ENCODE peak calls at places on chromosomes 6 and 20, in five cellular contexts. One of them, this sample, is unnamed.
A peak's percentile ranks its signal among the peaks of the same experiment; 100 is the strongest.

GRCh38 chr20:17644451-17644850 is 37.6 kb downstream of the RRBP1 start:
- DNase-seq in fibroblast of pulmonary artery: no peak
- DNase-seq in tibial nerve: no peak
- DNase-seq in psoas muscle: peak; percentile 78
- DNase-seq in AG04449: no peak
- DNase-seq in this sample: no peak

GRCh38 chr20:50932016-50932338 is 740 bp upstream of the ADNP start:
- DNase-seq in psoas muscle: no peak
- DNase-seq in fibroblast of pulmonary artery: no peak
- DNase-seq in AG04449: no peak
- DNase-seq in tibial nerve: no peak
- DNase-seq in this sample: no peak

GRCh38 chr20:57051096-57051495 is 215.3 kb downstream of the BMP7 start:
- DNase-seq in psoas muscle: no peak
- DNase-seq in AG04449: no peak
- DNase-seq in tibial nerve: no peak
- DNase-seq in fibroblast of pulmonary artery: no peak
- DNase-seq in this sample: no peak

GRCh38 chr20:17210983-17211382 is 15.9 kb upstream of the PCSK2 start:
- DNase-seq in psoas muscle: no peak
- DNase-seq in fibroblast of pulmonary artery: no peak
- DNase-seq in tibial nerve: no peak
- DNase-seq in AG04449: no peak
- DNase-seq in this sample: no peak

GRCh38 chr6:105215506-105215905 is 35.7 kb upstream of the POPDC3 start:
- DNase-seq in psoas muscle: no peak
- DNase-seq in AG04449: no peak
- DNase-seq in tibial nerve: no peak
- DNase-seq in fibroblast of pulmonary artery: no peak
- DNase-seq in this sample: no peak

GRCh38 chr6:125198285-125199009 is 44.9 kb downstream of the TPD52L1 start:
- DNase-seq in fibroblast of pulmonary artery: no peak
- DNase-seq in AG04449: no peak
- DNase-seq in tibial nerve: no peak
- DNase-seq in psoas muscle: no peak
- DNase-seq in this sample: no peak

GRCh38 chr6:132527791-132528190 is 10.3 kb upstream of the TAAR9 start:
- DNase-seq in tibial nerve: no peak
- DNase-seq in AG04449: no peak
- DNase-seq in psoas muscle: no peak
- DNase-seq in fibroblast of pulmonary artery: no peak
- DNase-seq in this sample: no peak

GRCh38 chr20:45361794-45362193 is 1.2 kb upstream of the SYS1 start:
- DNase-seq in tibial nerve: no peak
- DNase-seq in fibroblast of pulmonary artery: no peak
- DNase-seq in psoas muscle: no peak
- DNase-seq in AG04449: no peak
- DNase-seq in this sample: no peak

GRCh38 chr6:475341-475740 is 83.8 kb downstream of the IRF4 start:
- DNase-seq in AG04449: no peak
- DNase-seq in fibroblast of pulmonary artery: no peak
- DNase-seq in tibial nerve: no peak
- DNase-seq in psoas muscle: no peak
- DNase-seq in this sample: no peak
- TF ChIP-seq CTCF in AG04449: no peak
- TF ChIP-seq CTCF in fibroblast of pulmonary artery: no peak
- TF ChIP-seq CTCF in tibial nerve: no peak
- TF ChIP-seq CTCF in psoas muscle: no peak
- TF ChIP-seq CTCF in this sample: no peak

DNA sequence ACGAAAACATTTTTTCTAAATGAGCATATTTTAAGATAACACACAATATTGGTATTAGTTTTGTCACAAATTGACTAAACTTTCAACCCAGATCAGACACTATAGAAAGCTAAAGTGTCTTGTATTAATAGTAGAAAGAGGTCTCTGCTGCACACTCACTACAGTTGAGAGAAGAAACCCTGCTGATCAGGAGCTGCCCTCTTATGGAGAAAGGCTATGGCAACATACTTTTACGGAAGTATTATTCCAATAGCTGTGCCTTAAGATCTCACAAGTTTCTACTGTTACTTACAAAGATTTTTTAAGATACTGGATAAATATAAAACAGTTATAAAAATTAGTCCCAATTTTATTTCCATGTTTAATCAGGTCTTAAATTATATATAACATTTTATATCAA is 155.7 kb downstream of the RIMS1 start:
- DNase-seq in AG04449: no peak
- DNase-seq in fibroblast of pulmonary artery: no peak
- DNase-seq in tibial nerve: no peak
- DNase-seq in psoas muscle: no peak
- DNase-seq in this sample: no peak
- TF ChIP-seq CTCF in AG04449: no peak
- TF ChIP-seq CTCF in fibroblast of pulmonary artery: no peak
- TF ChIP-seq CTCF in tibial nerve: no peak
- TF ChIP-seq CTCF in psoas muscle: no peak
- TF ChIP-seq CTCF in this sample: no peak

GRCh38 chr6:49849121-49849907 is 17.0 kb downstream of the CRISP1 start:
- DNase-seq in tibial nerve: no peak
- DNase-seq in psoas muscle: no peak
- DNase-seq in AG04449: peak; percentile 10
- DNase-seq in fibroblast of pulmonary artery: peak; percentile 66
- DNase-seq in this sample: no peak
- TF ChIP-seq CTCF in tibial nerve: peak; percentile 64
- TF ChIP-seq CTCF in psoas muscle: peak; percentile 68
- TF ChIP-seq CTCF in AG04449: peak; percentile 26
- TF ChIP-seq CTCF in fibroblast of pulmonary artery: peak; percentile 48
- TF ChIP-seq CTCF in this sample: peak; percentile 57

GRCh38 chr6:137951064-137951597 is 84.1 kb downstream of the TNFAIP3 start:
- DNase-seq in AG04449: no peak
- DNase-seq in psoas muscle: no peak
- DNase-seq in tibial nerve: no peak
- DNase-seq in fibroblast of pulmonary artery: no peak
- DNase-seq in this sample: no peak
- TF ChIP-seq CTCF in AG04449: no peak
- TF ChIP-seq CTCF in psoas muscle: no peak
- TF ChIP-seq CTCF in tibial nerve: no peak
- TF ChIP-seq CTCF in fibroblast of pulmonary artery: no peak
- TF ChIP-seq CTCF in this sample: no peak

DNA sequence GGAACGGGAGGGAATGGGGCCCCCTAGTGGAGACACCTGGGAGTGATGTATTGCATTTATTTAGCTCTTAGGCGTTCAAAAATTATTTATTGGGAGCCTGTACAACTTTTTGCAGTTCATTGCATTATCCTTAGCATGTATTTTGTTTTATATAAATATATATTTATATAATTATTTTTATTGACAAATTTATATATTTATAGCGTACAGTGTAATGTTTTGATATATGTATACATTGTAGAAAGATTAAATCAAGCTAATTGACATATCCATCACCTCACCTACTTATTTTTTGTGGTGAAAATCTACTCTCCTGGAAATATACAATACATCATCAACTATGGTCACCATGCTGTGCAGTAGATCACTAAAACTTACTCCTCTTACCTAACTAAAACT is 975 bp downstream of the SIRT5 start:
- DNase-seq in AG04449: no peak
- DNase-seq in fibroblast of pulmonary artery: no peak
- DNase-seq in psoas muscle: no peak
- DNase-seq in tibial nerve: peak; percentile 67
- DNase-seq in this sample: peak; percentile 94
- TF ChIP-seq CTCF in AG04449: peak; percentile 57
- TF ChIP-seq CTCF in fibroblast of pulmonary artery: peak; percentile 73
- TF ChIP-seq CTCF in psoas muscle: peak; percentile 82
- TF ChIP-seq CTCF in tibial nerve: no peak
- TF ChIP-seq CTCF in this sample: peak; percentile 86

GRCh38 chr6:30556006-30556713 is at the start of gene GNL1:
- DNase-seq in tibial nerve: peak; percentile 94
- DNase-seq in AG04449: peak; percentile 47
- DNase-seq in fibroblast of pulmonary artery: peak; percentile 92
- DNase-seq in psoas muscle: peak; percentile 96
- DNase-seq in this sample: peak; percentile 100
- TF ChIP-seq CTCF in tibial nerve: peak; percentile 37
- TF ChIP-seq CTCF in AG04449: no peak
- TF ChIP-seq CTCF in fibroblast of pulmonary artery: no peak
- TF ChIP-seq CTCF in psoas muscle: no peak
- TF ChIP-seq CTCF in this sample: no peak

GRCh38 chr6:15419493-15419892 is 173.6 kb downstream of the JARID2 start:
- DNase-seq in tibial nerve: no peak
- DNase-seq in fibroblast of pulmonary artery: no peak
- DNase-seq in AG04449: no peak
- DNase-seq in psoas muscle: no peak
- DNase-seq in this sample: no peak
- TF ChIP-seq CTCF in tibial nerve: no peak
- TF ChIP-seq CTCF in fibroblast of pulmonary artery: no peak
- TF ChIP-seq CTCF in AG04449: no peak
- TF ChIP-seq CTCF in psoas muscle: no peak
- TF ChIP-seq CTCF in this sample: no peak